ENCODE peak calls at places on chromosomes 12 and 14, in five cellular contexts. N is stomach; F is stimulated activated CD4-positive, alpha-beta T cell treated with anti-CD3 and anti-CD28 coated beads, Interleukin-12 subunit alpha, Interleukin-12 subunit beta, amount 100 ng/mL, for 4 hours; Z is stimulated activated CD8-positive, alpha-beta memory T cell treated with anti-CD3 and anti-CD28 coated beads, Interleukin-2, amount 100 ng/mL, for 48 hours; E is NB4. I is an unnamed sample.

GRCh38 chr12:108768591-108769500 is 37.5 kb upstream of the CORO1C start:
- DNase-seq in N (peak; percentile 65), F (no peak), Z (no peak), E (peak; percentile 37), I (peak; percentile 90)

GRCh38 chr12:93698307-93699092 is 21.3 kb downstream of the CRADD start:
- DNase-seq in N (no peak), F (no peak), Z (no peak), E (no peak), I (no peak)

GRCh38 chr14:81162941-81163340 is 57.8 kb downstream of the GTF2A1 start:
- DNase-seq in N (no peak), F (no peak), Z (no peak), E (peak; percentile 85), I (no peak)

GRCh38 chr14:96237641-96238040 is 18.4 kb upstream of the BDKRB1 start:
- DNase-seq in N (no peak), F (no peak), Z (no peak), E (no peak), I (no peak)

GRCh38 chr12:6676962-6677361 is 12.2 kb downstream of the ZNF384 start:
- DNase-seq in N (no peak), F (no peak), Z (no peak), E (no peak), I (no peak)

GRCh38 chr14:34199585-34199984 is 248.7 kb upstream of the EGLN3 start:
- DNase-seq in N (no peak), F (no peak), Z (peak; percentile 9), E (no peak), I (no peak)

GRCh38 chr14:91778217-91778616 is 46.3 kb upstream of the CATSPERB start:
- DNase-seq in N (no peak), F (no peak), Z (no peak), E (no peak), I (no peak)

GRCh38 chr14:54108481-54109471 is 152.2 kb upstream of the BMP4 start:
- DNase-seq in N (no peak), F (no peak), Z (no peak), E (no peak), I (no peak)

GRCh38 chr14:89365071-89365801 is 51.8 kb downstream of the FOXN3 start:
- DNase-seq in N (peak; percentile 31), F (peak; percentile 33), Z (peak; percentile 22), E (peak; percentile 89), I (no peak)

GRCh38 chr14:93998871-93999403 is 1.8 kb downstream of the CCDC197 start:
- DNase-seq in N (no peak), F (no peak), Z (no peak), E (no peak), I (no peak)

GRCh38 chr14:49971156-49972141 is 78.6 kb downstream of the ARF6 start:
- DNase-seq in N (no peak), F (no peak), Z (peak; percentile 31), E (peak; percentile 42), I (no peak)

GRCh38 chr12:123106640-123107359 is 44.1 kb downstream of the PITPNM2 start:
- DNase-seq in N (no peak), F (peak; percentile 24), Z (peak; percentile 49), E (peak; percentile 99), I (no peak)

GRCh38 chr14:68479247-68479646 is 313.6 kb downstream of the ZFP36L1 start:
- DNase-seq in N (no peak), F (no peak), Z (no peak), E (no peak), I (no peak)

GRCh38 chr14:20866963-20867362 is 24.2 kb upstream of the RNASE3 start:
- DNase-seq in N (no peak), F (no peak), Z (no peak), E (peak; percentile 41), I (no peak)

GRCh38 chr12:56633465-56634241 is 3.5 kb upstream of the BAZ2A start:
- DNase-seq in N (no peak), F (no peak), Z (no peak), E (no peak), I (no peak)

GRCh38 chr12:109893250-109893995 is 6.7 kb upstream of the TCHP start:
- DNase-seq in N (no peak), F (no peak), Z (no peak), E (peak; percentile 56), I (no peak)

GRCh38 chr12:107818984-107819383 is 44.5 kb downstream of the ASCL4 start:
- DNase-seq in N (no peak), F (no peak), Z (no peak), E (no peak), I (no peak)

GRCh38 chr12:74285773-74286172 is 251.9 kb upstream of the ATXN7L3B start:
- DNase-seq in N (no peak), F (no peak), Z (no peak), E (no peak), I (no peak)

GRCh38 chr14:91244501-91244901 is at the start of gene GPR68:
- DNase-seq in N (peak; percentile 57), F (no peak), Z (no peak), E (peak; percentile 75), I (no peak)

GRCh38 chr14:54146601-54147000 is 190.0 kb upstream of the BMP4 start:
- DNase-seq in N (no peak), F (no peak), Z (no peak), E (no peak), I (no peak)

GRCh38 chr12:46214668-46215429 is 54.0 kb downstream of the SLC38A1 start:
- DNase-seq in N (peak; percentile 45), F (peak; percentile 48), Z (peak; percentile 55), E (peak; percentile 19), I (no peak)

GRCh38 chr12:26809611-26810298 is 23.2 kb downstream of the ITPR2 start:
- DNase-seq in N (no peak), F (no peak), Z (no peak), E (peak; percentile 34), I (no peak)

GRCh38 chr14:71647086-71647784 is 285.0 kb upstream of the RGS6 start:
- DNase-seq in N (peak; percentile 34), F (no peak), Z (no peak), E (no peak), I (no peak)

GRCh38 chr12:55392032-55392795 is 8.1 kb upstream of the OR6C65 start:
- DNase-seq in N (no peak), F (no peak), Z (no peak), E (no peak), I (no peak)

GRCh38 chr12:89134213-89134770 is 218.0 kb downstream of the DUSP6 start:
- DNase-seq in N (peak; percentile 28), F (no peak), Z (no peak), E (no peak), I (no peak)

GRCh38 chr12:99147150-99147549 is 500.4 kb upstream of the GARIN6 start:
- DNase-seq in N (no peak), F (no peak), Z (no peak), E (peak; percentile 12), I (no peak)

GRCh38 chr14:25150934-25151790 is 101.2 kb upstream of the STXBP6 start:
- DNase-seq in N (no peak), F (no peak), Z (no peak), E (peak; percentile 49), I (no peak)

GRCh38 chr12:77842430-77842829 is 11.7 kb downstream of the NAV3 start:
- DNase-seq in N (no peak), F (no peak), Z (no peak), E (no peak), I (no peak)

GRCh38 chr12:121214855-121215745 is 5.2 kb downstream of the P2RX4 start:
- DNase-seq in N (peak; percentile 59), F (no peak), Z (no peak), E (peak; percentile 76), I (no peak)

GRCh38 chr14:23114669-23115491 is 4.2 kb downstream of the CEBPE start:
- DNase-seq in N (no peak), F (no peak), Z (no peak), E (peak; percentile 83), I (peak; percentile 58)

GRCh38 chr12:31900271-31900670 is 58.9 kb upstream of the RESF1 start:
- DNase-seq in N (no peak), F (no peak), Z (no peak), E (peak; percentile 62), I (no peak)

GRCh38 chr12:57334219-57334618 is 83.2 kb upstream of the STAC3 start:
- DNase-seq in N (no peak), F (no peak), Z (no peak), E (no peak), I (no peak)

GRCh38 chr12:30219047-30219446 is 435.3 kb upstream of the TMTC1 start:
- DNase-seq in N (no peak), F (no peak), Z (no peak), E (no peak), I (no peak)

GRCh38 chr12:78241472-78241871 is 410.8 kb downstream of the NAV3 start:
- DNase-seq in N (no peak), F (no peak), Z (no peak), E (no peak), I (no peak)

GRCh38 chr12:2288001-2288400 is 235.2 kb downstream of the CACNA1C start:
- DNase-seq in N (no peak), F (no peak), Z (no peak), E (peak; percentile 70), I (no peak)

GRCh38 chr14:56474419-56475022 is 105.1 kb upstream of the TMEM260 start:
- DNase-seq in N (no peak), F (no peak), Z (no peak), E (peak; percentile 50), I (no peak)